ENCODE peak calls at places on chromosomes 1 and 21, in seven cellular contexts. G, C, P, K, X, T and D are unnamed samples.

GRCh38 chr1:67140460-67140859 is 5.7 kb upstream of the C1orf141 start:
- DNase-seq in P (no peak), T (no peak), X (no peak), K (no peak), G (no peak), C (no peak), D (no peak)

GRCh38 chr1:160205974-160206369 is 788 bp downstream of the PEA15 start:
- DNase-seq in G (peak; percentile 46), X (peak; percentile 49), C (peak; percentile 75), K (peak; percentile 64), T (peak; percentile 81), P (no peak), D (no peak)

GRCh38 chr1:244052011-244052727 is 1.1 kb downstream of the ZBTB18 start:
- DNase-seq in P (no peak), T (no peak), K (peak; percentile 19), G (no peak), X (peak; percentile 57), C (no peak), D (no peak)

GRCh38 chr1:93061895-93062792 is 16.9 kb upstream of the MTF2 start:
- DNase-seq in G (peak; percentile 51), T (no peak), P (no peak), C (no peak), X (peak; percentile 47), K (peak; percentile 36), D (no peak)

GRCh38 chr21:20968391-20968790 is 29.8 kb upstream of the NCAM2 start:
- DNase-seq in T (no peak), K (no peak), P (no peak), C (no peak), X (no peak), G (peak; percentile 7), D (no peak)

GRCh38 chr21:36203603-36203889 is 46.9 kb downstream of the DOP1B start:
- DNase-seq in G (peak; percentile 75), K (peak; percentile 92), T (no peak), X (no peak), C (no peak), P (no peak), D (no peak)

GRCh38 chr1:247440001-247440620 is 17.8 kb downstream of the OR2B11 start:
- DNase-seq in P (no peak), G (no peak), K (no peak), C (no peak), T (no peak), X (no peak), D (no peak)

GRCh38 chr1:185768371-185768770 is 34.2 kb downstream of the HMCN1 start:
- DNase-seq in G (no peak), X (no peak), P (no peak), K (no peak), C (no peak), T (no peak), D (no peak)

GRCh38 chr1:205493241-205494085 is 11.0 kb upstream of the CDK18 start:
- DNase-seq in X (no peak), G (peak; percentile 90), K (peak; percentile 56), C (no peak), P (no peak), T (no peak), D (no peak)

GRCh38 chr1:55720243-55720642 is 505.1 kb upstream of the USP24 start:
- DNase-seq in K (peak; percentile 42), P (no peak), C (peak; percentile 71), T (no peak), G (peak; percentile 72), X (peak; percentile 28), D (peak; percentile 58)

GRCh38 chr1:55723001-55723400 is 507.8 kb upstream of the USP24 start:
- DNase-seq in C (no peak), G (no peak), T (no peak), P (no peak), X (no peak), K (no peak), D (no peak)

GRCh38 chr1:55725378-55725777 is 510.2 kb upstream of the USP24 start:
- DNase-seq in P (no peak), G (peak; percentile 45), C (no peak), K (peak; percentile 64), T (no peak), X (no peak), D (no peak)

GRCh38 chr1:55727010-55727409 is 511.8 kb upstream of the USP24 start:
- DNase-seq in C (no peak), G (peak; percentile 70), P (no peak), X (no peak), K (peak; percentile 62), T (no peak), D (no peak)

GRCh38 chr1:55724551-55725325 is 509.6 kb upstream of the USP24 start:
- DNase-seq in G (peak; percentile 93), P (no peak), T (no peak), C (no peak), X (peak; percentile 55), K (peak; percentile 97), D (no peak)
- H3K36me3 ChIP-seq in G (no peaks in the 10 kb centered on the region), P (no peaks in the 10 kb centered on the region), T (no peaks in the 10 kb centered on the region), C (no peaks in the 10 kb centered on the region), X (no peaks in the 10 kb centered on the region), K (no peaks in the 10 kb centered on the region), D (no peaks in the 10 kb centered on the region)

GRCh38 chr1:209544098-209544497 is 39.4 kb upstream of the CAMK1G start:
- DNase-seq in C (no peak), P (no peak), X (peak; percentile 26), T (no peak), G (no peak), K (no peak), D (no peak)

GRCh38 chr1:209546390-209547080 is 37.0 kb upstream of the CAMK1G start:
- DNase-seq in P (no peak), G (no peak), X (no peak), T (no peak), C (no peak), K (no peak), D (no peak)

GRCh38 chr1:209547626-209548025 is 35.9 kb upstream of the CAMK1G start:
- DNase-seq in K (no peak), P (no peak), X (no peak), G (no peak), C (no peak), T (no peak), D (no peak)

GRCh38 chr1:209542585-209542984 is 40.9 kb upstream of the CAMK1G start:
- DNase-seq in K (no peak), X (no peak), C (no peak), G (no peak), P (no peak), T (no peak), D (no peak)

DNA sequence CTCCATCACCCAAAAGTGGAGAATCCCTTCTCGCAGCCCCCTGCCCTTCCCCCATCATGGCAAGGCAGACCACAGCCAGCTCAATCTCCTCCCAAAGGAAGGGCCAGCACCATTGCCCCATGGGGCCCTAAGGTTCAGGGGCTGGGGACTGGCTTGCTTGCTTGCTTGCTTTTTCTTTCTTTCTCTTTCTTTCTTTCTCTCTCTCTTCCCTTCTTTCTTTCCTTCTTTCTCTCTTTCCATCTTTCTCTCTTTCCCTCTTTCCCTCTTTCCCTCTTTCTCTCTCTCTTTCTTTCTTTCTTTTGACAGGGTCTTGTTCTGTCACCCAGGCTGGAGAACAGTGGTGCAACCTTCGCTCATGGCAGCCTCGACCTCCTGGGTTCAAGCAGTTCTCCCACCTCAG is 38.1 kb upstream of the CAMK1G start:
- DNase-seq in C (no peak), P (no peak), G (no peak), T (no peak), K (no peak), X (no peak), D (no peak)
- H3K27ac ChIP-seq in C (no peak overlapping the region), P (no peak overlapping the region), G (no peak overlapping the region), T (no peak overlapping the region), K (no peak overlapping the region), X (no peak overlapping the region), D (no peak overlapping the region)

GRCh38 chr1:12762766-12763165 is 10.8 kb upstream of the PRAMEF12 start:
- DNase-seq in C (no peak), K (no peak), P (no peak), G (no peak), T (no peak), X (no peak), D (no peak)

GRCh38 chr1:12761781-12762180 is 11.8 kb upstream of the PRAMEF12 start:
- DNase-seq in X (no peak), T (no peak), C (no peak), K (no peak), G (no peak), P (no peak), D (no peak)

GRCh38 chr1:12757836-12758235 is 11.8 kb downstream of the CFAP107 start:
- DNase-seq in P (no peak), T (no peak), X (peak; percentile 14), G (no peak), C (no peak), K (no peak), D (no peak)

GRCh38 chr1:12756756-12757433 is 10.9 kb downstream of the CFAP107 start:
- DNase-seq in G (no peak), C (no peak), X (no peak), K (no peak), P (no peak), T (no peak), D (no peak)

DNA sequence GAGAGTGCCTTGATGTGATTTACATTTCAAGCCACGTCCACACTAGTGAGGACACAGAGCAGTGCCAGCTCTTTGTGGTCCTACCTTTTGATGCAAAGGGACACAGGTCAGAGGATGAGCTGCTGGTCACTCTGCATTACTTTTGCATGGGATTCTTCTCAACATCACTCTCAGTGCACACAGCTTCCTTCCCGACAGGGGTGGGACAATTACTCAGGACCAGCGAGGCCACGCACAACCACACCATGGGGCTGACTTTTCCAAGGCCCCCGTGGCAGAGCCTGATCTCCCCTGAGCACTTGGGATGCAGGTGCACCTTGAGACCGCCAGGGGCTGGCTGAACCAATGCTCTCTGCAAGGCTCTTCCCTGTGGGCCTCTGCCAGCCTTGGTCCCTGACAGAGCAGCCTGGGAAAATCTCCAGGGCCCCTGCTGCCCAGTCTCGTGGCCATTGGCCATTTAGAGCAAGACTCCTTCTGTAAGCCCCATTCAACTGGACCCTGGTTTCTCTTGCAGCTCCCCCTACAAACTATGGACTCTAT is 13.2 kb upstream of the PRAMEF12 start:
- DNase-seq in T (no peak), K (no peak), P (no peak), C (no peak), G (no peak), X (peak; percentile 62), D (no peak)
- TF ChIP-seq CTCF in T (no peak), K (no peak), P (no peak), C (no peak), G (no peak), X (peak; percentile 55), D (no peak)

GRCh38 chr21:26835714-26836265 is 9.4 kb downstream of the ADAMTS1 start:
- DNase-seq in P (no peak), C (no peak), K (no peak), G (no peak), X (no peak), T (no peak), D (no peak)

GRCh38 chr21:26834181-26834945 is 10.8 kb downstream of the ADAMTS1 start:
- DNase-seq in G (peak; percentile 56), C (no peak), T (no peak), P (no peak), K (peak; percentile 58), X (no peak), D (no peak)

GRCh38 chr21:26837539-26837938 is 7.7 kb downstream of the ADAMTS1 start:
- DNase-seq in T (no peak), G (peak; percentile 19), C (no peak), P (no peak), K (no peak), X (no peak), D (no peak)

GRCh38 chr21:26835027-26835713 is 10.0 kb downstream of the ADAMTS1 start:
- DNase-seq in P (no peak), X (no peak), K (peak; percentile 85), T (no peak), G (peak; percentile 88), C (peak; percentile 74), D (no peak)

GRCh38 chr21:26836546-26836945 is 8.7 kb downstream of the ADAMTS1 start:
- DNase-seq in P (no peak), C (no peak), T (no peak), G (peak; percentile 32), K (no peak), X (no peak), D (no peak)
- H3K36me3 ChIP-seq in P (no peaks in the 10 kb centered on the region), C (peaks cover 28% of the 10 kb centered on the region), T (peaks cover 9% of the 10 kb centered on the region), G (peaks cover 28% of the 10 kb centered on the region), K (peaks cover 36% of the 10 kb centered on the region), X (peaks cover 2% of the 10 kb centered on the region), D (peaks cover 53% of the 10 kb centered on the region)